ENCODE peak calls at places on chromosomes 5 and 9, in five cellular contexts. J, N, F, O and I are unnamed samples.

GRCh38 chr5:68911840-68912690 is 181.7 kb upstream of the SLC30A5 start:
- DNase-seq in N (peak), O (no peak), F (no peak), J (peak), I (peak)

GRCh38 chr9:72791436-72791835 is 161.4 kb downstream of the ALDH1A1 start:
- DNase-seq in N (no peak), O (no peak), J (no peak), F (no peak), I (no peak)

GRCh38 chr9:117145081-117145480 is 269.8 kb downstream of the ASTN2 start:
- DNase-seq in F (no peak), O (no peak), N (no peak), J (no peak), I (no peak)

GRCh38 chr5:88666761-88667186 is 216.2 kb downstream of the MEF2C start:
- DNase-seq in O (no peak), J (peak), F (no peak), N (no peak), I (peak)

GRCh38 chr9:129509508-129509907 is 111.4 kb downstream of the C9orf50 start:
- DNase-seq in F (peak), N (peak), J (peak), O (no peak), I (peak)

GRCh38 chr5:101009758-101010519 is 106.9 kb upstream of the ST8SIA4 start:
- DNase-seq in O (no peak), J (no peak), F (no peak), N (no peak), I (no peak)

GRCh38 chr5:29780401-29780800 is 1413.1 kb upstream of the CDH6 start:
- DNase-seq in F (peak), O (no peak), J (no peak), N (no peak), I (no peak)

GRCh38 chr5:42912184-42912766 is 100.6 kb upstream of the SELENOP start:
- DNase-seq in O (no peak), J (peak), N (peak), F (peak), I (peak)

GRCh38 chr5:174053891-174054290 is 8.4 kb downstream of the NSG2 start:
- DNase-seq in F (no peak), N (no peak), J (no peak), O (no peak), I (no peak)

GRCh38 chr5:42858031-42858643 is 46.4 kb upstream of the SELENOP start:
- DNase-seq in F (no peak), O (no peak), N (peak), J (no peak), I (no peak)

GRCh38 chr5:59769041-59769360 is 124.5 kb downstream of the PDE4D start:
- DNase-seq in N (peak), J (no peak), O (no peak), F (no peak), I (no peak)

GRCh38 chr9:98129451-98129881 is 10.4 kb upstream of the TRIM14 start:
- DNase-seq in F (no peak), O (no peak), J (no peak), N (peak), I (no peak)

GRCh38 chr9:79164396-79164795 is 407.4 kb upstream of the TLE4 start:
- DNase-seq in O (no peak), N (peak), F (no peak), J (peak), I (peak)

GRCh38 chr9:68979538-68980314 is 34.2 kb downstream of the PRKACG start:
- DNase-seq in O (peak), F (no peak), N (no peak), J (no peak), I (no peak)

GRCh38 chr5:157379983-157380382 is 80.0 kb upstream of the NIPAL4 start:
- DNase-seq in O (no peak), N (no peak), J (no peak), F (no peak), I (no peak)

GRCh38 chr9:132094314-132094791 is 14.7 kb upstream of the MED27 start:
- DNase-seq in F (no peak), N (peak), J (peak), O (no peak), I (peak)

GRCh38 chr5:72387985-72388384 is 67.8 kb downstream of the PTCD2 start:
- DNase-seq in O (no peak), F (peak), N (peak), J (peak), I (peak)

GRCh38 chr9:91424403-91425176 is 958 bp upstream of the NFIL3 start:
- DNase-seq in J (peak), O (peak), F (peak), N (peak), I (peak)

GRCh38 chr9:8101607-8102006 is 302.0 kb upstream of the DMAC1 start:
- DNase-seq in N (no peak), O (no peak), F (no peak), J (no peak), I (no peak)
- H3K4me3 ChIP-seq in N (no peak), O (no peak), F (no peak), J (no peak), I (no peak)

DNA sequence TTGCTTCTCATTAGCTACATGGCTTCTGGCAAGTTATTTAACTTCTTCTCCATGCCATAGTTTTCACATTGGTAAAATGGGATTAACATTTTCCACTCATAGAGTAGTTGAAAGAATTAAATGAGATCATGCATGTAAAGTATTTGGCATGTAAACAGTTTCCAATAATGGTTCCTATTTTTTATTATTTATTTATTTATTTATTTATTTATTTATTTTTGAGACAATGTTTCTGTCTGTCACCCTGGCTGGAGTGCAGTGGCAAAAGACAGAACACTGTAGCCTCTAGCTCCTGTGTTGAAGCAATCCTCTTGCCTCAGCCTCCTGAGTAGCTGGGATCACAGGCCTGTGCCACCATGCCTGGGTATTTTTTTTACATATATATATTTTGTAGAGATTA is 117.7 kb downstream of the DOCK2 start:
- DNase-seq in J (no peak), O (no peak), N (no peak), F (no peak), I (no peak)
- TF ChIP-seq CTCF in J (no peak), O (no peak), N (no peak), F (no peak), I (no peak)

DNA sequence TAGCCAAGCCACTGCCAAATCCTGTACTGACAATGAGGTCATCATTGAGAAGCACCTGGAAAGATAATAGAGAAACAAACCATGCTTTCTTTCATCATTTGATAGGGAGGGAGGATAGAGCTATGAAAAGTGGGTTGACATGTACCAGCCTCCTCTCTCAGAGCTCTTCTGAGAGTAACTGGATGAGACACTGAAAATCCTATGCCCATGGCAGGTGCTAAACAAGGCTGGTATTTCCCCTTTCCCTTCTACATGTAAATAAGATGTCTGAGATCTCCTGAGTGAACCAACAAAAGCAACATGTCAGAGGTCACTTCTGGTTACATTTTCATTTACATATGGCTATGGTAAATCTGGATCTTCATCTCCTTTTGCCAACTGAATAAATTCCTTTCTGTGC is 45.3 kb upstream of the TRAF1 start:
- DNase-seq in N (no peak), F (no peak), O (no peak), J (no peak), I (no peak)
- H3K4me3 ChIP-seq in N (no peak), F (no peak), O (no peak), J (no peak), I (no peak)

DNA sequence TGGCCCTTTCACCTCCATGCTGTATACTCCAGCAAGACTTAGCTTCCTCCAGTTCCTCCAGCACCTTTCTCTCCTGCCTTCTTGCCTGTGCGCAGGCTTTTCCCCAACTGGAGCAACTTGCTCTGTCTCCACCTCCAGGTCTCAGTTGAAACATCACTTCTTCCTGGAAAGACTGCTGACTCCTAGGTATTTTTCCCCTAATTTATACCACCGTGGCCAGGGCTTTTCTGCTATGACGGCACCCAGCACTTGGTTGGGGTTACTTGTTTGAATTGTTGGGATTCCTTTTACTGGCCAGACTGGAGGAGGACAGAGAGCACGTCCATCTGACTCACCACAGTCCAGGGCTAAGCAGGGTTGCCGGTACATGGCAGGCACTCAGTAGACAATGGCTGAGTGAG is 67.5 kb downstream of the KCNIP1 start:
- DNase-seq in J (peak), O (no peak), F (peak), N (peak), I (peak)
- TF ChIP-seq CTCF in J (no peak), O (no peak), F (no peak), N (no peak), I (no peak)

DNA sequence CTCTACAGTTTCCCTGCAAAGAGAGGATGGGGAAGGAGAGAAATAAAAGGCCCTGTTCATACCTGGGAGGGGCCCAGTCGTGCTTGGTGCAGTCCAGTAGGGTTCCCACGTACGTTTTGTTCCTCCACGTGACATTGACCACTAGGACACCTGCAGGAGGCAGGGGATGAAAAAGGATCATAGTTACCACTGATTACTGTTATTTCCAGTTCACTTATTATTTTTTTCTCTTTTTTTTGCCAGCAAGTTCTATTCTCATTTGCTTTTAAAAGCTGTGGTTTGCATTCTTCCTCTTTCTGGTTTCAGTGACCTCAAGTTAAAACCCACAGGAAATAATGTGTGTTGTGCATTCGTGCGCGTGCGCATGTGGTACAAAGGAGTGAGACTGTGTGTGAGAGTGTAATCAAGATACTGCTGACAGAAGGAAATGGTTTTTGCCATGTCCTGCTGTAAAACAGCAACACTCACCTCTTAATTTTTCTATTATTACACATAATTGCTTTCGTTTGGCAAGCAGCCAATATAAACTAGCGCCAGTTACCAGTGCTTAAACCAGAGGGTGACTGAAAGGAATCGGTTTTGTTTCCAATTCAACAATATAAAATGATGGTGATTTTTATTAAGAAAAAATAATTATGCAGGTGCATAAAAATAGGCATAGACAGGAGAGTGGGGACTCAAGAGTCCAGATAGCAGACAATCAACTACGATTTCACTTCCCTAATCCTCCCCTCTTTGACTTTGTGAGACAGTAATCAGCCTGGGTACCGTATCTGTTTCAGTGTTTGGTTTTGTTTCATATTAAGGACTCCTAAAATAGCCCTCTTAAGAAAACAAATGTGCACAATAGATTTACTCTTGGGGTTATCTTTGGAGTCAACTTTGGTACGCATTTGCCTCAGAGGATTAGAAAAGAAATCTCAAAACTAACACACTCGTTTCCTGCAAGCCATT is 96.6 kb downstream of the ZNF608 start:
- DNase-seq in O (peak), N (peak), J (peak), F (no peak), I (peak)
- H3K4me3 ChIP-seq in O (no peak), N (no peak), J (peak), F (no peak), I (peak)

DNA sequence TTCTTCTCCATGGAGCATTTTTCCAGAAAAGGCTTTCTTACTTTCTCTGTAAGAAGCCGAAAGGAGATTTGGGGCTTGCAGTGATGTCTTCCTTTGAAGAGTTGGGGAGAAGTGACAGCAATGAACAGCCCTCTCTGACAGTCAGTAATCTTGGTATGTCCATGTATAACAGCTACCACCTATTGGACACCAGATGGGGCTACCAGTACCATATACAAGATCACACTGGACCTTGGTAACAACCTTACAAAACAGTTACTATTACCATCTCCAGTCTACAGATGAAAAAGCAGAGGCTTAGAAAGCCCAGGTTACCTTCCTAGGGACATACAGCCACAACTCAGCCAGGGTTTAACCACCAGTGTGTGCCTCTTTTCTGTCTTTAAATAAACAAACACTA is 272.7 kb upstream of the TRPC7 start:
- DNase-seq in F (no peak), N (no peak), J (no peak), O (no peak), I (no peak)
- TF ChIP-seq CTCF in F (no peak), N (peak), J (no peak), O (no peak), I (no peak)

GRCh38 chr9:17574342-17574741 is 4.5 kb upstream of the SH3GL2 start:
- DNase-seq in O (no peak), N (no peak), J (no peak), F (no peak), I (no peak)

GRCh38 chr9:17578577-17578910 is 322 bp upstream of the SH3GL2 start:
- DNase-seq in O (no peak), J (no peak), F (no peak), N (no peak), I (no peak)

GRCh38 chr9:17580119-17580518 is 1.3 kb downstream of the SH3GL2 start:
- DNase-seq in N (no peak), F (no peak), O (no peak), J (no peak), I (no peak)

DNA sequence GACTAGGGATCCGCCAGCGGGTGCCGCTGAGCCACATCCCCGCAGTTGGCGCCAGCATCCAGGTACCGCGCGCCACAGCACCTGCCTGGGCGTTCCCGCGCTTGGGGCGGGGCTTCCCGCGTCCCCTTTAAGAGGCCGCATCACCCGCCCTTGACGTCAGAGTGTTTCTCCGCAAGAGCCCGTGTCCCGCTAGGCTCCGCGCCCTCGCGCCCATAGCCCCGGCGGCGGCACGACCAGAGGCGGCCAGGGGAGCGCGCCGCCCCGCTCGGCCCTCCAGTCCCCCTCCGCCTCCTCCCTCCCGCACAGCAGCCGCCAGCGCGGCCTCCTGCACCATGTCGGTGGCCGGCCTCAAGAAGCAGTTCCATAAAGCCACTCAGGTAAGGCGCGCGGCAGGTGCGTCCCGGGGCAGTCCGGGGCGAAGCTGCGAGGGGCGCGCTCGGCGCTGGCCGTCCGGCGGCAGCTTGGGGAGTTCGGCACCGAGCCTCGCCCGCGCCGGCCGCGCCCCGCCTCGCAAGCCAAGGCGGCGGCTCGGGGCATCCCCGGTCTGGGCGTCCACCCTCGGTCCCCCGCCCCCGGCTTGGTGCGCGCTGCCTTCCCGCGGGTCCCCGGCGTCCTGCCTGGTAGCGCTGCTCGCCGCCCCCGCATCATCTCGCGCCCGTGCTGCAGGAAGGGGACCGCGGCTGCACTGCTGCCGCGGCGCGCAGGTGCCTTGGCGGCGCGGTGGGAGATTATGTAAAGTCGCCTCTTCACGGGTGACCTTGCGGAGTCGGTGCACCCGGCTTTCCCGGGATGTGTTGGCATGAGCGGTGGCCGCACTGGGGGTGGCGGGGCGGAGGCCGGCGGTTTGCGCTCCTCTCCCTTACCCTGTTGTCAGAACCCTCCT is at the start of gene SH3GL2:
- DNase-seq in J (peak), O (peak), F (peak), N (peak), I (peak)
- H3K4me3 ChIP-seq in J (peak), O (peak), F (peak), N (peak), I (peak)

DNA sequence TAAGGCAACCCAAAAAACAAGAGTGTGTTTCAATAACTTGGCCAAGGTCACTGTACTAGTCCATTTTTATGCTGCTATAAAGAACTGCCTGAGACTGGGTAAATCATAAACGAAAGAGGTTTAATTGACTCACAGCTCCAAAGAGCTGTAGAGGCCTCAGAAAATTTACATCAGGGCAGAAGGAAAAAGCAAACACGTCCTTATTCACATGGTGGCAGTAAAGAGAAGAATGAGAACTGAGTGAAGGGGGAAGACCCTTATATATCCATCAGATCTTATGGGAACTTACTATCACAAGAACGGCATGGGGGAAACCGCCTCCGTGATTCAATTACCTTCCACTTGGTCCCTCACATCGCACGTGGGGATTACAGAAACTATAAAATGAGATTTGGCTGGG is 64.3 kb upstream of the CAMK4 start:
- DNase-seq in F (no peak), N (no peak), J (no peak), O (no peak), I (no peak)
- TF ChIP-seq CTCF in F (no peak), N (no peak), J (peak), O (no peak), I (no peak)

GRCh38 chr5:10528056-10528816 is 35.6 kb upstream of the ANKRD33B start:
- DNase-seq in F (no peak), O (no peak), N (peak), J (peak), I (no peak)
- H3K4me3 ChIP-seq in F (no peak), O (no peak), N (no peak), J (no peak), I (no peak)

DNA sequence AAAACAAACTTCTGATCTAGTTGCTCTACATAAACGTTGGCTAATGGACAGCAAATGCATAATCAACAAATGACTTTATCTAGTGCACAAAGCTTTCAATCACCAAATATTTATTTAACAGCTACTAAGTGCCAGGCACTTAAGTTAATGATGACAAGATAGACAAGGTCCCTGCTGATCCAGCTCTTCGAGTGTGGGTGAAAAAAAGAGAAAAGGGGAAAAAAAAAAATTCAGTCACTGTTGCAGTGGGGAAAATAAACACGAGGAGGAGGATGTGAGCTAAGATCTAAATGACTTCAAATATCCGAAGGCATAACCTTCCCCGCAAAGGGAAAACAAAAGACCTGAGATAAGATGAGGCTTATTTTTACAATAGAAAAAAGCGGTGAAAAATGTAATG is 9.6 kb downstream of the PSIP1 start:
- DNase-seq in O (no peak), N (peak), F (no peak), J (no peak), I (no peak)
- TF ChIP-seq CTCF in O (no peak), N (no peak), F (no peak), J (no peak), I (no peak)